ENCODE peak calls at places on chromosomes 13 and 19, in four cellular contexts. P, J, K and L are unnamed samples.

GRCh38 chr13:42836930-42837329 is 55.5 kb downstream of the FAM216B start:
- DNase-seq in P (peak), J (no peak), K (no peak), L (peak)

GRCh38 chr13:35157143-35157755 is 215.2 kb downstream of the NBEA start:
- DNase-seq in P (peak), J (no peak), K (peak), L (no peak)

GRCh38 chr19:43784981-43785808 is 4.4 kb upstream of the KCNN4 start:
- DNase-seq in P (peak), J (peak), K (peak), L (peak)

GRCh38 chr19:11578342-11579142 is 1.1 kb upstream of the ACP5 start:
- DNase-seq in P (no peak), J (peak), K (peak), L (no peak)

GRCh38 chr13:104847863-104848262 is 1687.6 kb downstream of the EFNB2 start:
- DNase-seq in P (no peak), J (no peak), K (no peak), L (no peak)

GRCh38 chr19:1856698-1857603 is 6.4 kb downstream of the KLF16 start:
- DNase-seq in P (peak), J (peak), K (peak), L (peak)

GRCh38 chr13:105273665-105274222 is 1261.7 kb downstream of the EFNB2 start:
- DNase-seq in P (no peak), J (no peak), K (no peak), L (no peak)

GRCh38 chr13:74062933-74063332 is 71.3 kb downstream of the KLF12 start:
- DNase-seq in P (no peak), J (no peak), K (no peak), L (no peak)

GRCh38 chr19:44282846-44283245 is 22.0 kb downstream of the ZNF235 start:
- DNase-seq in P (no peak), J (no peak), K (no peak), L (no peak)

GRCh38 chr19:18612772-18613588 is at the start of gene TMEM59L:
- DNase-seq in P (no peak), J (peak), K (no peak), L (no peak)

GRCh38 chr19:4795400-4795799 is 3.9 kb downstream of the FEM1A start:
- DNase-seq in P (no peak), J (no peak), K (no peak), L (no peak)

GRCh38 chr13:104372128-104372527 is 1305.9 kb upstream of the SLC10A2 start:
- DNase-seq in P (no peak), J (no peak), K (no peak), L (no peak)

GRCh38 chr13:28094311-28094710 is 6.1 kb downstream of the FLT3 start:
- DNase-seq in P (no peak), J (no peak), K (no peak), L (no peak)

GRCh38 chr19:1360818-1361461 is 22.8 kb upstream of the NDUFS7 start:
- DNase-seq in P (no peak), J (no peak), K (no peak), L (no peak)

GRCh38 chr19:4267101-4267900 is 11.8 kb upstream of the SHD start:
- DNase-seq in P (peak), J (peak), K (peak), L (peak)

GRCh38 chr19:50258918-50259372 is 55.5 kb downstream of the MYH14 start:
- DNase-seq in P (peak), J (peak), K (no peak), L (peak)

GRCh38 chr13:29595380-29596063 is at the start of gene SLC7A1:
- DNase-seq in P (peak), J (peak), K (peak), L (peak)

GRCh38 chr19:48999481-49000325 is 6.0 kb downstream of the RUVBL2 start:
- DNase-seq in P (peak), J (peak), K (no peak), L (peak)

GRCh38 chr19:51660975-51661600 is 14.5 kb upstream of the SIGLEC14 start:
- DNase-seq in P (peak), J (peak), K (peak), L (peak)

GRCh38 chr19:34135033-34135370 is 37.3 kb upstream of the LSM14A start:
- DNase-seq in P (no peak), J (no peak), K (no peak), L (no peak)
- TF ChIP-seq PHF8 in P (no peak), J (no peak), K (no peak), L (no peak)

GRCh38 chr13:100565291-100565690 is 23.3 kb downstream of the GGACT start:
- DNase-seq in P (no peak), J (no peak), K (peak), L (no peak)
- TF ChIP-seq PHF8 in P (no peak), J (no peak), K (no peak), L (no peak)

GRCh38 chr19:33818426-33818825 is 21.8 kb downstream of the KCTD15 start:
- DNase-seq in P (no peak), J (no peak), K (no peak), L (no peak)

GRCh38 chr19:33821871-33822270 is 25.2 kb downstream of the KCTD15 start:
- DNase-seq in P (no peak), J (no peak), K (no peak), L (no peak)

GRCh38 chr19:33819496-33819874 is 22.8 kb downstream of the KCTD15 start:
- DNase-seq in P (no peak), J (no peak), K (no peak), L (no peak)

GRCh38 chr19:33823341-33823740 is 26.7 kb downstream of the KCTD15 start:
- DNase-seq in P (no peak), J (no peak), K (no peak), L (peak)

DNA sequence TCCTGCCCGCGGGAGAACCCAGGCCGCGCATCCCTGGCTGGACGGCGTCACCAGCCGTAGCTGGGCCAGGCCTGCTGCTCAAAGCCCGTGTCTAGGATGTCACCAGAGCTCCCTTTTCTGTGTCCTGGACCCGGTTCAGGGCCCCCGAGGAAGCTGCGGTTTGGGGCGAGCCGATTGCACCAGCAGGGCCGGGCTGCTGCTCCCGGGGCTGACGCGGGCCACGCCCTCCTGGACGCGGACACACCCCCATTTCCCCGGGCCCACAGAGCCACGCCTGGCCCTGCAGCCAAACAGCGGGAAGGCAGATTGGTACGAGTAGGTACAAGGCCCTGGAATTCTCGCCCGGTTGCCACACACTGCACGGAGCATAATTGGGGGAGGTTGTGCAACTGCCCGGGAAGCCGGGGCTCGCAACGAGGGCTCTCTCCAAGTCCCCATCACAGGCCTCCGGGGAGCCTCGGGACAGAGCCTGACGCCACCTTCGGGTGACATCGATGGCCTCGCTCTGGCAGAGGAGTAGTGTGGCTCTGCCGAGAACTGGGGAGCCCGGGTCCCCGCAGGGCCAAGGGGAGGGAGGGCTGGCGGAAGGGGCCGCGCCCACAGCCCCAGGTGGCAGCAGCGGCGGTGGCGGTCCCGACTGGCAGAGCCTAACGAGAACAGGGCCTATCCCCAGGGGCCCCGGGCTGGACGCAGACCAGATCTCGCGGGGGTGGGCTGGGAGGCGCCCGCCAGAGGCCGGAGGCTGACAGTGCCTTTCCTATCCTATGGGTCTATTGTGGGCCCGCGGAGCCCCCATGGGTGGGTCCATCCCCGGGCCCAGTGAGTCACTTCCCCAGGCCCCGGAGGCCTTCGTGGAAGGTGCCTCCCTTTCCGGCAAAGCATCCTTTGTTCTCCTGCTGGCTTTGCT is 23.5 kb downstream of the KCTD15 start:
- DNase-seq in P (peak), J (peak), K (peak), L (peak)
- TF ChIP-seq PHF8 in P (no peak), J (no peak), K (peak), L (peak)

DNA sequence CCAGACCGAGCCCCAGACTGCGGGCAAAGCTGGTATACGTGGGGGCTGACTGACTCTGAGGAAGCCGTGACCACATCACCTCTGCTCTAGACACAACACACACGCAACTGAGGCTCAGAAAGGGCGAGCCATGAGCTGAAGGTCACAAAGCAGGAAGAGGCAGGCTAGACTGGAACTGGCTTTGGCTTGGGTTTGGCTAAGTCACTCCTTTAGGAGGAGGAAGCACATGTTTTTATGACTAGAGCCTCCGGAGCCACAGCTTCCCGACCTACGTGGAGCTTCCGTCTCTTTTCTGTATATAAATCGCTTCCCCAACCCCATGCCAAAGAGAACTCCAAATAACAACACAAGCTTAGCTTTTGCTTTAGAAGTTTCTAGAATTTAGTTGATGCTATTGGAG is 48.0 kb downstream of the RFX2 start:
- DNase-seq in P (no peak), J (no peak), K (no peak), L (no peak)
- TF ChIP-seq PHF8 in P (no peak), J (no peak), K (no peak), L (no peak)